ENCODE peak calls at places on chromosomes 16 and 17, in eight cellular contexts. One of them, this sample, is unnamed.

GRCh38 chr16:76444823-76445222 is 167.6 kb downstream of the CNTNAP4 start:
- DNase-seq in NCI-H1436: no peak
- DNase-seq in iris pigment epithelial cell: no peak
- DNase-seq in DMS53: no peak
- DNase-seq in fibroblast of the conjunctiva: no peak
- DNase-seq in AG10803: no peak
- DNase-seq in amniotic stem cell: no peak
- DNase-seq in progenitor cell of endocrine pancreas: no peak
- DNase-seq in this sample: no peak

GRCh38 chr17:19716108-19717030 is at the start of gene SLC47A2:
- DNase-seq in NCI-H1436: no peak
- DNase-seq in AG10803: no peak
- DNase-seq in amniotic stem cell: no peak
- DNase-seq in iris pigment epithelial cell: no peak
- DNase-seq in DMS53: peak
- DNase-seq in progenitor cell of endocrine pancreas: no peak
- DNase-seq in fibroblast of the conjunctiva: no peak
- DNase-seq in this sample: no peak

GRCh38 chr16:53945996-53946395 is 242.0 kb downstream of the FTO start:
- DNase-seq in amniotic stem cell: no peak
- DNase-seq in fibroblast of the conjunctiva: peak
- DNase-seq in NCI-H1436: peak
- DNase-seq in AG10803: peak
- DNase-seq in DMS53: peak
- DNase-seq in progenitor cell of endocrine pancreas: no peak
- DNase-seq in iris pigment epithelial cell: peak
- DNase-seq in this sample: no peak

GRCh38 chr16:24736758-24737157 is 7.3 kb downstream of the TNRC6A start:
- DNase-seq in fibroblast of the conjunctiva: no peak
- DNase-seq in AG10803: no peak
- DNase-seq in amniotic stem cell: no peak
- DNase-seq in DMS53: no peak
- DNase-seq in NCI-H1436: no peak
- DNase-seq in progenitor cell of endocrine pancreas: no peak
- DNase-seq in iris pigment epithelial cell: no peak
- DNase-seq in this sample: no peak

GRCh38 chr17:40176409-40177110 is 710 bp upstream of the RAPGEFL1 start:
- DNase-seq in progenitor cell of endocrine pancreas: no peak
- DNase-seq in DMS53: peak
- DNase-seq in amniotic stem cell: no peak
- DNase-seq in AG10803: no peak
- DNase-seq in fibroblast of the conjunctiva: no peak
- DNase-seq in iris pigment epithelial cell: no peak
- DNase-seq in NCI-H1436: no peak
- DNase-seq in this sample: no peak

GRCh38 chr17:77516902-77517301 is 376.1 kb downstream of the SEC14L1 start:
- DNase-seq in amniotic stem cell: peak
- DNase-seq in AG10803: peak
- DNase-seq in progenitor cell of endocrine pancreas: no peak
- DNase-seq in NCI-H1436: no peak
- DNase-seq in iris pigment epithelial cell: peak
- DNase-seq in fibroblast of the conjunctiva: peak
- DNase-seq in DMS53: no peak
- DNase-seq in this sample: no peak

GRCh38 chr16:88803264-88803987 is at the start of gene CDT1:
- DNase-seq in AG10803: peak
- DNase-seq in iris pigment epithelial cell: peak
- DNase-seq in DMS53: peak
- DNase-seq in NCI-H1436: peak
- DNase-seq in progenitor cell of endocrine pancreas: peak
- DNase-seq in amniotic stem cell: peak
- DNase-seq in fibroblast of the conjunctiva: peak
- DNase-seq in this sample: no peak

GRCh38 chr16:1533443-1533951 is at the start of gene TMEM204:
- DNase-seq in amniotic stem cell: peak
- DNase-seq in progenitor cell of endocrine pancreas: no peak
- DNase-seq in iris pigment epithelial cell: peak
- DNase-seq in NCI-H1436: no peak
- DNase-seq in AG10803: peak
- DNase-seq in DMS53: no peak
- DNase-seq in fibroblast of the conjunctiva: peak
- DNase-seq in this sample: no peak

GRCh38 chr17:50076591-50077235 is 18.4 kb upstream of the PDK2 start:
- DNase-seq in AG10803: no peak
- DNase-seq in fibroblast of the conjunctiva: no peak
- DNase-seq in amniotic stem cell: no peak
- DNase-seq in NCI-H1436: no peak
- DNase-seq in progenitor cell of endocrine pancreas: no peak
- DNase-seq in DMS53: no peak
- DNase-seq in iris pigment epithelial cell: no peak
- DNase-seq in this sample: no peak

GRCh38 chr17:76485569-76485968 is 15.7 kb downstream of the RHBDF2 start:
- DNase-seq in AG10803: no peak
- DNase-seq in NCI-H1436: no peak
- DNase-seq in progenitor cell of endocrine pancreas: no peak
- DNase-seq in amniotic stem cell: no peak
- DNase-seq in DMS53: peak
- DNase-seq in fibroblast of the conjunctiva: no peak
- DNase-seq in iris pigment epithelial cell: no peak
- DNase-seq in this sample: no peak

GRCh38 chr16:88292007-88292940 is 90.5 kb upstream of the ZNF469 start:
- DNase-seq in progenitor cell of endocrine pancreas: no peak
- DNase-seq in iris pigment epithelial cell: peak
- DNase-seq in fibroblast of the conjunctiva: no peak
- DNase-seq in amniotic stem cell: no peak
- DNase-seq in NCI-H1436: no peak
- DNase-seq in DMS53: no peak
- DNase-seq in AG10803: no peak
- DNase-seq in this sample: no peak

GRCh38 chr17:59848385-59848668 is 44.4 kb downstream of the TUBD1 start:
- DNase-seq in amniotic stem cell: no peak
- DNase-seq in progenitor cell of endocrine pancreas: no peak
- DNase-seq in AG10803: no peak
- DNase-seq in NCI-H1436: no peak
- DNase-seq in DMS53: no peak
- DNase-seq in iris pigment epithelial cell: no peak
- DNase-seq in fibroblast of the conjunctiva: no peak
- DNase-seq in this sample: no peak